ENCODE peak calls at places on chromosome 16, in nine cellular contexts. G is A549; W is neural crest cell; V is prostate gland; M is cardiac fibroblast; K is heart left ventricle; S is SK-N-SH; U is AG04449; N is CD4-positive, alpha-beta T cell. Q is an unnamed sample.

GRCh38 chr16:56345406-56346050 is 79.8 kb downstream of the AMFR start:
- DNase-seq in G (no peak), W (no peak), V (no peak), M (no peak), K (peak), S (no peak), U (no peak), N (no peak), Q (no peak)

GRCh38 chr16:30113031-30113710 is at the start of gene GDPD3:
- DNase-seq in G (no peak), W (no peak), V (no peak), M (no peak), K (peak), S (no peak), U (no peak), N (no peak), Q (no peak)

GRCh38 chr16:56303880-56304279 is 112.6 kb downstream of the GNAO1 start:
- DNase-seq in G (no peak), W (no peak), V (no peak), M (no peak), K (no peak), S (no peak), U (no peak), N (no peak), Q (no peak)

GRCh38 chr16:50467943-50468748 is 80.0 kb upstream of the NKD1 start:
- DNase-seq in G (no peak), W (peak), V (no peak), M (no peak), K (no peak), S (peak), U (no peak), N (no peak), Q (peak)

GRCh38 chr16:89266521-89267134 is 49.1 kb downstream of the ZNF778 start:
- DNase-seq in G (no peak), W (no peak), V (no peak), M (no peak), K (no peak), S (no peak), U (no peak), N (no peak), Q (no peak)

GRCh38 chr16:75081179-75081859 is 35.3 kb downstream of the LDHD start:
- DNase-seq in G (no peak), W (no peak), V (no peak), M (no peak), K (no peak), S (no peak), U (no peak), N (no peak), Q (no peak)

GRCh38 chr16:3645504-3646347 is 8.8 kb upstream of the DNASE1 start:
- DNase-seq in G (no peak), W (peak), V (no peak), M (peak), K (no peak), S (no peak), U (no peak), N (no peak), Q (no peak)

GRCh38 chr16:11585460-11586374 is 1.0 kb downstream of the LITAF start:
- DNase-seq in G (peak), W (no peak), V (no peak), M (peak), K (no peak), S (peak), U (no peak), N (no peak), Q (no peak)

GRCh38 chr16:14378131-14378551 is 251.9 kb downstream of the PARN start:
- DNase-seq in G (peak), W (no peak), V (no peak), M (peak), K (no peak), S (no peak), U (peak), N (no peak), Q (no peak)

GRCh38 chr16:3152022-3152272 is 17.1 kb downstream of the ZNF213 start:
- DNase-seq in G (no peak), W (no peak), V (no peak), M (no peak), K (no peak), S (no peak), U (no peak), N (no peak), Q (no peak)

DNA sequence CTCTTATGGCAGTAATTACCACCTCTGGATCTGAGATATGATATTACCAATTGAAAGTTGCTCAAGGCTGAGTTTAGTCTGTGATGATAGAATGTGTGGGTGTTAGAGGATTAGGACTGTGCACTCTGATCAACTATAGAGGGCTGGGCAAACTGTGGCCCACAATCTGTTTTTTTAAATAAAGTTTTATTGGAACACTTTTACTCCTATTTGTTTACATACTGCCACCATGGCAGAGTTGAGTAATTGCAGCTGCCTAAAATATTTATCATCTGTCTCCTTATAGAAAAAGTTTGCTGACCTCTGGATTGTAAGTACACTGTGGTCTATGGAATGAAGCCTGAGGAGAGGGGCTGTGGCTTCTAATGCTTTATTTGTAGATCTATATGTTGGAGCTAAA is 71.5 kb upstream of the N4BP1 start:
- DNase-seq in G (no peak), W (no peak), V (no peak), M (no peak), K (no peak), S (no peak), U (no peak), N (no peak), Q (no peak)
- TF ChIP-seq CTCF in G (no peak), W (no peak), V (no peak), M (no peak), K (no peak), S (no peak), U (no peak), N (no peak), Q (peak)

DNA sequence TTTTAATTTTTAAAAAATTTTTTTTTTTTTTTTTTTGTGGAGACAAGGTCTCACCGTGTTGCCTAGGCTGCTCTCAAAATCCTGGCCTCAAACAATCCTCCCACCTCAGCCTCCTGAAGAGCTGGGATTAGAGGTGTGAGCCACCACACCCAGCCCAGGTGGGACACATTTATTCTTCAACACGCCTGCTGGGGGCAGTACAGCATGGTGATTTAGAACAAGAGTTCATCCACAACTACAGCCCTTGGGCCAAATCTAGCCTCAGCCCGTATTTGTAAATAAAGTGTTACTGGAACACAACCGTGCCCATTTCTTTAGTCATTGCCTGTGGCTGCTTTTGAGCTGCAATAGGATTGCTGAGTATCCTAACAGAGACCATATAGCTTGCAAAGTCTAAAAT is 92.8 kb downstream of the KATNIP start:
- DNase-seq in G (peak), W (no peak), V (no peak), M (peak), K (no peak), S (no peak), U (no peak), N (no peak), Q (no peak)
- TF ChIP-seq CTCF in G (no peak), W (peak), V (no peak), M (peak), K (peak), S (peak), U (no peak), N (no peak), Q (peak)

GRCh38 chr16:1429631-1430030 is 1.2 kb upstream of the PERCC1 start:
- DNase-seq in G (no peak), W (no peak), V (no peak), M (no peak), K (no peak), S (no peak), U (no peak), N (no peak), Q (no peak)

GRCh38 chr16:1427473-1428461 is 3.1 kb upstream of the PERCC1 start:
- DNase-seq in G (no peak), W (no peak), V (no peak), M (no peak), K (no peak), S (peak), U (no peak), N (no peak), Q (no peak)

GRCh38 chr16:1426734-1427451 is 4.0 kb upstream of the PERCC1 start:
- DNase-seq in G (no peak), W (no peak), V (no peak), M (no peak), K (no peak), S (peak), U (no peak), N (no peak), Q (no peak)

GRCh38 chr16:1429026-1429425 is 1.9 kb upstream of the PERCC1 start:
- DNase-seq in G (no peak), W (no peak), V (no peak), M (no peak), K (no peak), S (no peak), U (no peak), N (no peak), Q (no peak)

DNA sequence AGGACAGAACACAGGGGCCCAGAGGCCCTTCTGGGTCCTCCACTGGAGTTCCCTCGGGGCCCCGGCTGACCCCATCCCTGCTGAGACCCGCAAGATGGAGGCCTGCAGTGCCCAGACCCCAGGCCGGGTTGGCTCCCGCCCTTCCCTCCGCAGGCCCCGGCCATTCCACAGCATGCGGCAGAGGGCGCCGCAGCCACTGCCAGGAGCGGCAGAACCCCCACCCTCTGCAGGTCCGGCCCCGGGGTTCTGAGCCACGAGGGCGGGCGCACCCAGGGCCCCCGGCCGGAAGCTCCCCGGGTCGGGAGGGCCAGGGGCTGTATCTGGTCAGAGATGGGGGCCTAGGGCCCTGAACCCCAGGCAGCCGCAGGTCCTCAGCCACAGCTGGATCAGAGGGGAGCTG is 2.4 kb upstream of the PERCC1 start:
- DNase-seq in G (peak), W (no peak), V (no peak), M (peak), K (peak), S (no peak), U (no peak), N (no peak), Q (peak)
- TF ChIP-seq CTCF in G (peak), W (no peak), V (no peak), M (peak), K (peak), S (peak), U (peak), N (peak), Q (no peak)

GRCh38 chr16:5506021-5506420 is 408.4 kb upstream of the EEF2KMT start:
- DNase-seq in G (no peak), W (no peak), V (no peak), M (no peak), K (no peak), S (no peak), U (no peak), N (no peak), Q (no peak)
- TF ChIP-seq CTCF in G (no peak), W (no peak), V (no peak), M (no peak), K (no peak), S (no peak), U (no peak), N (no peak), Q (no peak)

GRCh38 chr16:67248401-67249177 is at the start of gene SLC9A5:
- DNase-seq in G (no peak), W (peak), V (no peak), M (no peak), K (peak), S (peak), U (no peak), N (no peak), Q (peak)
- TF ChIP-seq CTCF in G (no peak), W (peak), V (no peak), M (no peak), K (no peak), S (peak), U (peak), N (peak), Q (no peak)

GRCh38 chr16:70252355-70252988 is 732 bp upstream of the EXOSC6 start:
- DNase-seq in G (peak), W (peak), V (no peak), M (no peak), K (no peak), S (peak), U (no peak), N (no peak), Q (peak)

GRCh38 chr16:70253291-70254094 is 1.8 kb upstream of the EXOSC6 start:
- DNase-seq in G (peak), W (peak), V (no peak), M (peak), K (no peak), S (peak), U (no peak), N (no peak), Q (peak)

GRCh38 chr16:70255584-70255983 is 3.8 kb upstream of the EXOSC6 start:
- DNase-seq in G (no peak), W (no peak), V (no peak), M (no peak), K (no peak), S (no peak), U (no peak), N (no peak), Q (no peak)

GRCh38 chr16:70254965-70255286 is 3.2 kb upstream of the EXOSC6 start:
- DNase-seq in G (no peak), W (no peak), V (no peak), M (no peak), K (no peak), S (no peak), U (no peak), N (no peak), Q (no peak)

GRCh38 chr16:70254095-70254964 is 2.6 kb upstream of the EXOSC6 start:
- DNase-seq in G (no peak), W (no peak), V (no peak), M (no peak), K (no peak), S (no peak), U (no peak), N (no peak), Q (no peak)
- TF ChIP-seq CTCF in G (no peak), W (peak), V (no peak), M (no peak), K (no peak), S (peak), U (no peak), N (peak), Q (no peak)